ENCODE peak calls at places on chromosomes 4 and X, in six cellular contexts. Q is CD4-positive, CD25-positive, alpha-beta regulatory T cell; F is bronchial epithelial cell; Y is fibroblast of lung; C is OCI-LY7; R is fibroblast of mammary gland. M is an unnamed sample.
A peak's percentile ranks its signal among the peaks of the same experiment; 100 is the strongest.

GRCh38 chr4:10020871-10021676 is at the start of gene SLC2A9:
- DNase-seq in Q (no peak), F (peak; percentile 88), Y (no peak), R (peak; percentile 6), C (no peak), M (no peak)

GRCh38 chr4:56743550-56743949 is 62.5 kb upstream of the HOPX start:
- DNase-seq in F (no peak), Q (no peak), Y (no peak), C (no peak), R (no peak), M (no peak)

GRCh38 chr4:145792429-145792828 is 112.5 kb downstream of the C4orf51 start:
- DNase-seq in F (no peak), R (no peak), Y (no peak), C (no peak), Q (no peak), M (no peak)

GRCh38 chr4:169338246-169338645 is 67.5 kb upstream of the SH3RF1 start:
- DNase-seq in R (no peak), C (no peak), Q (no peak), F (no peak), Y (no peak), M (no peak)

GRCh38 chr4:26081795-26082498 is 167.9 kb downstream of the SMIM20 start:
- DNase-seq in Y (peak; percentile 74), F (peak; percentile 76), C (peak; percentile 68), Q (peak; percentile 37), R (peak; percentile 62), M (no peak)

GRCh38 chrX:107563851-107564250 is 64.5 kb upstream of the PRPS1 start:
- DNase-seq in C (no peak), Y (no peak), R (no peak), F (no peak), Q (no peak), M (no peak)

GRCh38 chr4:126267689-126268088 is 952.9 kb downstream of the FAT4 start:
- DNase-seq in Y (peak; percentile 60), F (peak; percentile 55), C (no peak), R (peak; percentile 48), Q (no peak), M (no peak)

GRCh38 chr4:142815834-142816233 is 30.3 kb downstream of the INPP4B start:
- DNase-seq in Y (peak; percentile 64), C (no peak), R (peak; percentile 84), Q (no peak), F (peak; percentile 70), M (no peak)

GRCh38 chr4:1291091-1291490 is 1.4 kb downstream of the MAEA start:
- DNase-seq in Q (no peak), F (no peak), Y (no peak), C (no peak), R (no peak), M (no peak)

GRCh38 chrX:79117078-79117477 is 27.4 kb upstream of the GPR174 start:
- DNase-seq in F (no peak), Y (no peak), Q (no peak), R (peak; percentile 63), C (no peak), M (no peak)

GRCh38 chrX:48971325-48972213 is at the start of gene KCND1:
- DNase-seq in Y (peak; percentile 39), C (no peak), F (peak; percentile 32), R (peak; percentile 53), Q (no peak), M (no peak)

GRCh38 chr4:170716868-170717267 is 627.1 kb upstream of the AADAT start:
- DNase-seq in F (no peak), Q (no peak), R (peak; percentile 10), C (no peak), Y (no peak), M (no peak)

GRCh38 chrX:11665144-11666040 is at the start of gene ARHGAP6:
- DNase-seq in R (peak; percentile 73), F (peak; percentile 0), Y (peak; percentile 77), C (no peak), Q (no peak), M (no peak)

GRCh38 chr4:85555210-85555609 is 80.3 kb downstream of the ARHGAP24 start:
- DNase-seq in C (no peak), Y (peak; percentile 40), F (peak; percentile 44), R (peak; percentile 61), Q (no peak), M (no peak)

GRCh38 chr4:27000820-27001219 is 140.2 kb downstream of the STIM2 start:
- DNase-seq in Y (no peak), F (peak; percentile 29), C (peak; percentile 70), Q (peak; percentile 10), R (no peak), M (no peak)

GRCh38 chr4:141686146-141686775 is 49.9 kb downstream of the IL15 start:
- DNase-seq in R (peak; percentile 90), Q (no peak), F (peak; percentile 75), C (no peak), Y (peak; percentile 59), M (no peak)

GRCh38 chr4:128168701-128169100 is 107.6 kb downstream of the LARP1B start:
- DNase-seq in F (no peak), Y (no peak), C (no peak), Q (no peak), R (no peak), M (no peak)

GRCh38 chr4:11505225-11505971 is 76.7 kb upstream of the HS3ST1 start:
- DNase-seq in R (no peak), F (peak; percentile 98), C (no peak), Q (no peak), Y (no peak), M (no peak)

GRCh38 chr4:168098257-168098717 is 6.0 kb downstream of the ANXA10 start:
- DNase-seq in F (peak; percentile 97), R (peak; percentile 65), C (no peak), Y (peak; percentile 46), Q (no peak), M (no peak)

GRCh38 chrX:46792826-46793195 is 33.9 kb upstream of the SLC9A7 start:
- DNase-seq in C (no peak), Q (no peak), R (no peak), F (no peak), Y (no peak), M (no peak)
- H3K4me3 ChIP-seq in C (no peak overlapping the region), Q (no peak overlapping the region), R (no peak overlapping the region), F (no peak overlapping the region), Y (no peak overlapping the region), M (no peak overlapping the region)

GRCh38 chr4:153346031-153346430 is 1.5 kb downstream of the MND1 start:
- DNase-seq in Y (peak; percentile 11), Q (no peak), R (no peak), F (no peak), C (peak; percentile 38), M (no peak)
- H3K4me3 ChIP-seq in Y (no peak overlapping the region), Q (peak overlapping the region; percentile 95), R (peak overlapping the region; percentile 77), F (no peak overlapping the region), C (peak overlapping the region; percentile 87), M (no peak overlapping the region)

GRCh38 chrX:65480960-65481359 is 53.6 kb downstream of the LAS1L start:
- DNase-seq in Y (no peak), F (no peak), R (no peak), C (no peak), Q (no peak), M (no peak)

DNA sequence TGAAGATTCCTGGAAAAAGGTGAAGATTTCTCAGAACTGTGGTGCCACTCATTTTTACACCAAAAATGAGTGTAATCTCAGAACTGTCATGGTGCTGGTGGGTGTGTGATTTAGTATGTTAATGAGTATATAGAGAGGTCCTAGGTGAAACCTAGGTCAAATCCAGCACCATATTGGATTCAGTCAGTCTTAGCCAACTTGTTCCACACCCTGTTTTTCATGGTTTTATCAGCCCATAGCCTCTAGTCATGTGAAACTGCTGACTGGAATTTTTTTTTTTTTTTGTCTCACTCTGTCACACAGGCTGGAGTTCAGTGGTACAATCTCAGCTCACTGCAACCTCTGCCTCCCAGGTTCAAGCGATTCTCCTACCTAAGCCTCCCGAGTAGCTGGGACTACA is 58.0 kb downstream of the LAS1L start:
- DNase-seq in Y (no peak), C (no peak), R (no peak), Q (no peak), F (no peak), M (no peak)
- H3K4me3 ChIP-seq in Y (no peak overlapping the region), C (no peak overlapping the region), R (no peak overlapping the region), Q (no peak overlapping the region), F (no peak overlapping the region), M (no peak overlapping the region)

GRCh38 chrX:30876367-30876766 is 12.7 kb downstream of the TAB3 start:
- DNase-seq in R (no peak), C (no peak), Y (no peak), F (peak; percentile 50), Q (no peak), M (no peak)

GRCh38 chrX:30870572-30870971 is 18.5 kb downstream of the TAB3 start:
- DNase-seq in F (no peak), Y (no peak), R (no peak), Q (no peak), C (no peak), M (no peak)

GRCh38 chrX:30875957-30876356 is 13.1 kb downstream of the TAB3 start:
- DNase-seq in C (no peak), Q (no peak), F (peak; percentile 89), R (peak; percentile 87), Y (peak; percentile 72), M (peak; percentile 46)

GRCh38 chrX:30880058-30880457 is 9.0 kb downstream of the TAB3 start:
- DNase-seq in C (no peak), Y (no peak), Q (no peak), R (no peak), F (no peak), M (no peak)

GRCh38 chrX:30874851-30875250 is 14.2 kb downstream of the TAB3 start:
- DNase-seq in F (peak; percentile 45), R (peak; percentile 20), C (no peak), Y (no peak), Q (no peak), M (no peak)
- H3K4me3 ChIP-seq in F (no peak overlapping the region), R (no peak overlapping the region), C (no peak overlapping the region), Y (no peak overlapping the region), Q (no peak overlapping the region), M (no peak overlapping the region)

GRCh38 chr4:72567036-72567435 is 2.0 kb downstream of the ADAMTS3 start:
- DNase-seq in Q (no peak), F (no peak), Y (no peak), R (no peak), C (no peak), M (no peak)
- H3K4me3 ChIP-seq in Q (no peak overlapping the region), F (no peak overlapping the region), Y (no peak overlapping the region), R (no peak overlapping the region), C (no peak overlapping the region), M (peak overlapping the region; percentile 79)

M was measured in AG04450.